ENCODE peak calls at places on chromosome X, in seven cellular contexts. F is Peyer's patch; N is NCI-H1417; D is HTR-8/SVneo; E is left ventricle myocardium superior; Q is stimulated activated CD8-positive, alpha-beta memory T cell treated with anti-CD3 and anti-CD28 coated beads, Interleukin-4, amount 100 ng/mL, for 1 hour; M is HS-5. J is an unnamed sample.

GRCh38 chrX:133961046-133961445 is 24.3 kb downstream of the GPC3 start:
- DNase-seq in F (no peak), N (no peak), D (no peak), E (no peak), Q (no peak), M (no peak), J (no peak)

GRCh38 chrX:130393451-130394074 is 8.1 kb upstream of the GPR119 start:
- DNase-seq in F (no peak), N (peak), D (peak), E (peak), Q (no peak), M (no peak), J (peak)

GRCh38 chrX:106917830-106918500 is 2.2 kb upstream of the CLDN2 start:
- DNase-seq in F (no peak), N (no peak), D (peak), E (no peak), Q (no peak), M (peak), J (peak)

GRCh38 chrX:31658360-31658759 is 586.5 kb upstream of the FTHL17 start:
- DNase-seq in F (no peak), N (no peak), D (peak), E (no peak), Q (no peak), M (no peak), J (peak)

GRCh38 chrX:73481521-73481920 is 34.7 kb downstream of the CDX4 start:
- DNase-seq in F (no peak), N (no peak), D (no peak), E (no peak), Q (no peak), M (no peak), J (no peak)

GRCh38 chrX:109373468-109373867 is 108.4 kb downstream of the GUCY2F start:
- DNase-seq in F (no peak), N (no peak), D (no peak), E (no peak), Q (no peak), M (no peak), J (no peak)

GRCh38 chrX:69031971-69032391 is 133.3 kb downstream of the PJA1 start:
- DNase-seq in F (no peak), N (no peak), D (no peak), E (no peak), Q (no peak), M (no peak), J (no peak)

GRCh38 chrX:132631579-132632232 is 142.9 kb upstream of the MBNL3 start:
- DNase-seq in F (no peak), N (peak), D (peak), E (no peak), Q (no peak), M (no peak), J (peak)

GRCh38 chrX:129452523-129452922 is 70.8 kb downstream of the SMARCA1 start:
- DNase-seq in F (no peak), N (no peak), D (no peak), E (no peak), Q (no peak), M (no peak), J (no peak)

GRCh38 chrX:112672788-112673560 is 6.8 kb downstream of the LHFPL1 start:
- DNase-seq in F (no peak), N (no peak), D (no peak), E (no peak), Q (no peak), M (no peak), J (no peak)

GRCh38 chrX:39477438-39478120 is 620.2 kb downstream of the BCOR start:
- DNase-seq in F (no peak), N (peak), D (no peak), E (peak), Q (no peak), M (no peak), J (no peak)

GRCh38 chrX:131802836-131803626 is 220.1 kb upstream of the STK26 start:
- DNase-seq in F (peak), N (peak), D (no peak), E (no peak), Q (no peak), M (no peak), J (peak)

GRCh38 chrX:139881130-139881529 is 51.7 kb downstream of the ATP11C start:
- DNase-seq in F (no peak), N (no peak), D (no peak), E (no peak), Q (no peak), M (peak), J (no peak)

GRCh38 chrX:140038842-140039241 is 73.5 kb upstream of the CXorf66 start:
- DNase-seq in F (no peak), N (no peak), D (no peak), E (no peak), Q (no peak), M (no peak), J (no peak)

GRCh38 chrX:19334945-19335626 is 8.6 kb upstream of the PDHA1 start:
- DNase-seq in F (no peak), N (no peak), D (no peak), E (no peak), Q (no peak), M (no peak), J (peak)

GRCh38 chrX:40152706-40153334 is 55.1 kb upstream of the BCOR start:
- DNase-seq in F (no peak), N (peak), D (no peak), E (peak), Q (no peak), M (no peak), J (peak)

GRCh38 chrX:115650916-115651315 is 89.9 kb downstream of the PLS3 start:
- DNase-seq in F (no peak), N (peak), D (peak), E (peak), Q (no peak), M (no peak), J (peak)

GRCh38 chrX:68647156-68647957 is at the start of gene STARD8:
- DNase-seq in F (no peak), N (no peak), D (peak), E (peak), Q (no peak), M (no peak), J (peak)

GRCh38 chrX:67543818-67544217 is at the start of gene AR:
- DNase-seq in F (no peak), N (peak), D (no peak), E (peak), Q (no peak), M (no peak), J (peak)

GRCh38 chrX:11953615-11954014 is 184.7 kb upstream of the FRMPD4 start:
- DNase-seq in F (no peak), N (no peak), D (peak), E (no peak), Q (no peak), M (peak), J (peak)

GRCh38 chrX:40527543-40527942 is 53.2 kb upstream of the ATP6AP2 start:
- DNase-seq in F (no peak), N (no peak), D (no peak), E (no peak), Q (no peak), M (no peak), J (no peak)

GRCh38 chrX:106612403-106612789 is 618 bp downstream of the RADX start:
- DNase-seq in F (no peak), N (peak), D (no peak), E (no peak), Q (no peak), M (no peak), J (no peak)

GRCh38 chrX:102837843-102838242 is 99.2 kb upstream of the RAB40AL start:
- DNase-seq in F (no peak), N (no peak), D (no peak), E (no peak), Q (no peak), M (no peak), J (no peak)

GRCh38 chrX:47380268-47380667 is 9.9 kb downstream of the ZNF157 start:
- DNase-seq in F (peak), N (no peak), D (no peak), E (peak), Q (peak), M (no peak), J (no peak)

GRCh38 chrX:153888344-153888743 is 2.4 kb upstream of the L1CAM start:
- DNase-seq in F (peak), N (no peak), D (no peak), E (no peak), Q (no peak), M (no peak), J (no peak)

GRCh38 chrX:135086197-135086854 is 34.0 kb downstream of the ETDB start:
- DNase-seq in F (no peak), N (peak), D (peak), E (no peak), Q (no peak), M (peak), J (peak)

GRCh38 chrX:13664026-13664425 is 11.1 kb downstream of the TCEANC start:
- DNase-seq in F (no peak), N (no peak), D (no peak), E (no peak), Q (no peak), M (no peak), J (no peak)

GRCh38 chrX:68826113-68826980 is 2.5 kb upstream of the EFNB1 start:
- DNase-seq in F (no peak), N (no peak), D (no peak), E (no peak), Q (no peak), M (no peak), J (no peak)

GRCh38 chrX:3262906-3263305 is 83.5 kb downstream of the MXRA5 start:
- DNase-seq in F (no peak), N (no peak), D (peak), E (no peak), Q (no peak), M (peak), J (peak)

GRCh38 chrX:11341274-11342256 is 48.4 kb downstream of the AMELX start:
- DNase-seq in F (peak), N (no peak), D (no peak), E (peak), Q (no peak), M (peak), J (peak)

GRCh38 chrX:39196192-39197102 is 395.2 kb downstream of the MID1IP1 start:
- DNase-seq in F (peak), N (no peak), D (no peak), E (no peak), Q (peak), M (peak), J (no peak)

GRCh38 chrX:149045645-149046210 is 459.4 kb downstream of the IDS start:
- DNase-seq in F (no peak), N (no peak), D (no peak), E (no peak), Q (no peak), M (no peak), J (no peak)

GRCh38 chrX:8520791-8521190 is 56.2 kb downstream of the VCX3B start:
- DNase-seq in F (no peak), N (no peak), D (no peak), E (no peak), Q (no peak), M (no peak), J (no peak)

GRCh38 chrX:131818297-131818936 is 204.7 kb upstream of the STK26 start:
- DNase-seq in F (no peak), N (no peak), D (no peak), E (no peak), Q (no peak), M (no peak), J (no peak)

GRCh38 chrX:45986971-45987370 is 558.2 kb downstream of the ZNF674 start:
- DNase-seq in F (no peak), N (no peak), D (peak), E (no peak), Q (no peak), M (no peak), J (peak)

GRCh38 chrX:101744085-101744484 is 84.4 kb upstream of the ARMCX2 start:
- DNase-seq in F (no peak), N (no peak), D (no peak), E (no peak), Q (no peak), M (no peak), J (no peak)

GRCh38 chrX:20461576-20461975 is 194.9 kb upstream of the RPS6KA3 start:
- DNase-seq in F (no peak), N (no peak), D (no peak), E (no peak), Q (no peak), M (peak), J (no peak)

GRCh38 chrX:71098302-71098701 is 2.7 kb downstream of the FOXO4 start:
- DNase-seq in F (peak), N (peak), D (no peak), E (peak), Q (peak), M (no peak), J (peak)